ENCODE peak calls at places on chromosomes 16 and 17, in seven cellular contexts. R, I, D, U, M, Z and W are unnamed samples.

GRCh38 chr16:85615014-85615851 is 2.1 kb downstream of the GSE1 start:
- DNase-seq in R (peak), I (peak), D (no peak), U (peak), M (no peak), Z (no peak), W (no peak)

GRCh38 chr16:69131167-69131748 is 1.1 kb downstream of the CHTF8 start:
- DNase-seq in R (peak), I (peak), D (peak), U (peak), M (no peak), Z (no peak), W (no peak)

GRCh38 chr17:3773511-3773910 is 27.5 kb downstream of the ITGAE start:
- DNase-seq in R (no peak), I (no peak), D (peak), U (no peak), M (peak), Z (no peak), W (no peak)

GRCh38 chr17:67452681-67453554 is 75.8 kb downstream of the PITPNC1 start:
- DNase-seq in R (no peak), I (no peak), D (no peak), U (no peak), M (no peak), Z (no peak), W (peak)

GRCh38 chr17:55654015-55654414 is 68.6 kb downstream of the TMEM100 start:
- DNase-seq in R (no peak), I (no peak), D (no peak), U (no peak), M (no peak), Z (no peak), W (no peak)

GRCh38 chr17:32350662-32351418 is 883 bp downstream of the ZNF207 start:
- DNase-seq in R (peak), I (no peak), D (peak), U (peak), M (no peak), Z (no peak), W (no peak)

GRCh38 chr17:17411692-17412091 is 65.1 kb upstream of the MED9 start:
- DNase-seq in R (no peak), I (no peak), D (no peak), U (no peak), M (no peak), Z (no peak), W (no peak)

GRCh38 chr16:67926181-67926742 is 5.4 kb downstream of the CTRL start:
- DNase-seq in R (no peak), I (no peak), D (peak), U (no peak), M (no peak), Z (no peak), W (no peak)

GRCh38 chr17:50117202-50118040 is 12.5 kb downstream of the SAMD14 start:
- DNase-seq in R (peak), I (no peak), D (peak), U (peak), M (no peak), Z (no peak), W (no peak)

GRCh38 chr17:35981246-35981645 is at the start of gene CCL16:
- DNase-seq in R (no peak), I (no peak), D (no peak), U (no peak), M (no peak), Z (no peak), W (no peak)

GRCh38 chr17:35981908-35982330 is 622 bp upstream of the CCL16 start:
- DNase-seq in R (peak), I (no peak), D (no peak), U (no peak), M (no peak), Z (no peak), W (no peak)

GRCh38 chr17:35986643-35987042 is at the start of gene CCL14:
- DNase-seq in R (no peak), I (no peak), D (no peak), U (no peak), M (no peak), Z (no peak), W (no peak)

GRCh38 chr17:35982409-35983191 is 1.3 kb upstream of the CCL16 start:
- DNase-seq in R (no peak), I (no peak), D (no peak), U (no peak), M (no peak), Z (no peak), W (no peak)

DNA sequence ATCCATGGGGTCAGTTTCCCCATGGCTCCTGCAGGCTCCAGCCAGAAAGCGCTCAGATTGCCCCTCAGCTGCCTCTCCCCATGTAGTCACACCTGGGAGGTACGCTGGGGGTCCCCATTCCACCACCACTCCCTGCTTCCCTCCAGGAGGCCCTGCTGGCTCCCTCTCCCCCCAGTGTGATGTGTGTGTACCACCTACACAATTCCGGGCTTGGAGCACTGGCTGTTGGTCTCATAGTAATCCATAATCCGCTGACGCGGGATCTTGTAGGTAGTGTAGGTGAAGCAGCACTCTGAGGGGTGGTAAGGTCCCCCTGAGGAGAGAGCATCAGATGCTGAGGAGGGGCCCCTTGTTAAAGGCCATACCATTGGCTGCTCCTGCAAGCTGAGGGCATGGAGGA is 2.4 kb downstream of the CCL14 start:
- DNase-seq in R (no peak), I (no peak), D (no peak), U (no peak), M (no peak), Z (no peak), W (no peak)
- H3K4me3 ChIP-seq in R (no peak), I (no peak), D (no peak), U (no peak), M (no peak), Z (no peak), W (no peak)

GRCh38 chr16:53546988-53547391 is 44.0 kb upstream of the AKTIP start:
- DNase-seq in R (peak), I (no peak), D (peak), U (no peak), M (no peak), Z (no peak), W (no peak)
- TF ChIP-seq CTCF in R (peak), I (no peak), D (no peak), U (no peak), M (no peak), Z (peak), W (peak)

DNA sequence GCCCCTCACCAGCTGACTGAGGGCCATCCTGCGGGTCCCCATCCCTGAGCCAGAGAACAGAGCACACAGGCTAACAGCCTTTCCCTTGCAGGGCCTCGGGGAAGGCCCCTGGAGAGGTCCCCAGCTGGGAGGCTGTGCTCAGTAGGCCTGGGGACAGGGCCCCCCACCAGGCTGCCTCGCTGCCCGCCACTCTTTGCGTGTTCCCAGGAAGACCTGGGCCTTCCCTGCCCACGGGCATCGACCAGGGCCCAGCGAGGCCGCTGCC is 785 bp downstream of the HID1 start:
- DNase-seq in R (no peak), I (no peak), D (no peak), U (no peak), M (no peak), Z (no peak), W (no peak)
- H3K4me3 ChIP-seq in R (peak), I (no peak), D (peak), U (peak), M (no peak), Z (peak), W (peak)

GRCh38 chr16:22198547-22199293 is 7.4 kb upstream of the EEF2K start:
- DNase-seq in R (no peak), I (no peak), D (peak), U (no peak), M (no peak), Z (no peak), W (no peak)
- TF ChIP-seq CTCF in R (no peak), I (peak), D (peak), U (no peak), M (peak), Z (no peak), W (peak)

GRCh38 chr17:194844-195602 is 13.6 kb upstream of the DOC2B start:
- DNase-seq in R (no peak), I (no peak), D (no peak), U (no peak), M (no peak), Z (no peak), W (no peak)
- H3K4me3 ChIP-seq in R (no peak), I (no peak), D (no peak), U (no peak), M (no peak), Z (no peak), W (no peak)